ENCODE peak calls at places on chromosomes 6 and 20, in nine cellular contexts. G is GM06990, E is T-helper 17 cell, H is non-pigmented ciliary epithelial cell, I is astrocyte of the spinal cord, V is cardiac fibroblast, X is adipocyte, U is Right ventricle myocardium superior, P is T1000. O is an unnamed sample.

GRCh38 chr6:48859562-48859961 is 603.5 kb downstream of the MMUT start:
- DNase-seq in G (no peak), E (no peak), H (no peak), I (no peak), V (no peak), X (no peak), U (no peak), P (no peak), O (no peak)

GRCh38 chr6:43886067-43886461 is 116.1 kb downstream of the VEGFA start:
- DNase-seq in G (no peak), E (no peak), H (no peak), I (no peak), V (no peak), X (no peak), U (no peak), P (no peak), O (no peak)

GRCh38 chr6:55174211-55175013 is at the start of gene HCRTR2:
- DNase-seq in G (no peak), E (no peak), H (no peak), I (no peak), V (no peak), X (peak; percentile 19), U (no peak), P (no peak), O (no peak)

GRCh38 chr6:157885876-157886275 is 62.8 kb downstream of the SNX9 start:
- DNase-seq in G (no peak), E (no peak), H (no peak), I (no peak), V (no peak), X (no peak), U (no peak), P (no peak), O (no peak)

GRCh38 chr20:32463642-32464400 is 105.7 kb downstream of the ASXL1 start:
- DNase-seq in G (no peak), E (no peak), H (no peak), I (no peak), V (no peak), X (no peak), U (peak; percentile 42), P (no peak), O (no peak)

GRCh38 chr6:13702809-13703302 is 8.8 kb downstream of the RANBP9 start:
- DNase-seq in G (no peak), E (no peak), H (no peak), I (no peak), V (no peak), X (no peak), U (no peak), P (no peak), O (no peak)

GRCh38 chr6:80077067-80077466 is 29.4 kb upstream of the BCKDHB start:
- DNase-seq in G (no peak), E (no peak), H (no peak), I (no peak), V (no peak), X (no peak), U (no peak), P (no peak), O (no peak)

GRCh38 chr6:138588805-138589434 is 89.6 kb upstream of the NHSL1 start:
- DNase-seq in G (no peak), E (no peak), H (peak; percentile 52), I (peak; percentile 79), V (peak; percentile 89), X (peak; percentile 89), U (peak; percentile 59), P (peak; percentile 37), O (peak; percentile 80)

GRCh38 chr6:111642463-111643158 is 36.9 kb upstream of the TRAF3IP2 start:
- DNase-seq in G (no peak), E (no peak), H (no peak), I (peak; percentile 69), V (peak; percentile 90), X (peak; percentile 82), U (peak; percentile 79), P (no peak), O (peak; percentile 66)

O was measured in GM12865.